ENCODE peak calls at places on chromosomes 4 and X, in six cellular contexts. G is tibial artery; Z is CD4-positive, alpha-beta memory T cell; Q is mammary epithelial cell; S is heart left ventricle; C is A549. H is an unnamed sample.

GRCh38 chr4:43132010-43132582 is 239.6 kb downstream of the GRXCR1 start:
- DNase-seq in G (no peak), C (peak), Q (peak), S (no peak), Z (peak), H (peak)

GRCh38 chrX:118116308-118117068 is at the start of gene KLHL13:
- DNase-seq in C (peak), G (peak), Z (no peak), S (peak), Q (peak), H (peak)

GRCh38 chrX:68249401-68249831 is 183.9 kb downstream of the OPHN1 start:
- DNase-seq in C (no peak), Z (no peak), S (peak), G (peak), Q (no peak), H (no peak)

GRCh38 chrX:44733931-44734330 is 109.9 kb upstream of the DUSP21 start:
- DNase-seq in G (no peak), C (no peak), S (no peak), Q (no peak), Z (no peak), H (no peak)

GRCh38 chrX:57453901-57454300 is 137.9 kb upstream of the ZXDB start:
- DNase-seq in S (no peak), Z (peak), G (no peak), C (peak), Q (peak), H (peak)

GRCh38 chr4:5758741-5759140 is 47.7 kb downstream of the EVC start:
- DNase-seq in G (no peak), S (no peak), C (peak), Q (peak), Z (no peak), H (peak)

GRCh38 chr4:134650461-134650860 is 448.9 kb upstream of the PABPC4L start:
- DNase-seq in Q (no peak), Z (no peak), S (no peak), C (no peak), G (no peak), H (no peak)

GRCh38 chr4:67674098-67674497 is 26.9 kb downstream of the UBA6 start:
- DNase-seq in S (no peak), Z (no peak), G (no peak), C (peak), Q (no peak), H (no peak)

GRCh38 chr4:186688150-186688943 is 35.3 kb downstream of the FAT1 start:
- DNase-seq in Z (no peak), C (no peak), Q (no peak), S (no peak), G (no peak), H (no peak)

GRCh38 chrX:123993326-123993725 is 31.8 kb downstream of the STAG2 start:
- DNase-seq in Z (no peak), C (no peak), S (no peak), Q (peak), G (no peak), H (no peak)

GRCh38 chr4:33882246-33882990 is 2361.9 kb downstream of the ARAP2 start:
- DNase-seq in G (no peak), S (no peak), Z (no peak), Q (no peak), C (no peak), H (no peak)

GRCh38 chr4:87274803-87275202 is 47.9 kb downstream of the HSD17B13 start:
- DNase-seq in G (no peak), S (no peak), C (no peak), Z (no peak), Q (no peak), H (no peak)

GRCh38 chr4:130183096-130183495 is 1087.1 kb downstream of the C4orf33 start:
- DNase-seq in G (no peak), Q (no peak), Z (no peak), S (no peak), C (no peak), H (no peak)

GRCh38 chr4:41881931-41882621 is 53.2 kb upstream of the TMEM33 start:
- DNase-seq in C (peak), S (no peak), G (no peak), Q (no peak), Z (no peak), H (no peak)

GRCh38 chrX:24341795-24342194 is 18.6 kb upstream of the SUPT20HL1 start:
- DNase-seq in Q (peak), G (no peak), S (no peak), C (no peak), Z (no peak), H (no peak)

GRCh38 chrX:39643533-39643932 is 454.2 kb downstream of the BCOR start:
- DNase-seq in Z (no peak), G (no peak), S (no peak), Q (no peak), C (no peak), H (no peak)

GRCh38 chr4:162952232-162952631 is 214.5 kb downstream of the NAF1 start:
- DNase-seq in Z (no peak), G (no peak), S (no peak), C (no peak), Q (peak), H (no peak)

GRCh38 chrX:39988496-39988895 is 109.3 kb downstream of the BCOR start:
- DNase-seq in S (no peak), C (no peak), Q (no peak), Z (no peak), G (no peak), H (no peak)

GRCh38 chr4:30726090-30726668 is 6.0 kb downstream of the PCDH7 start:
- DNase-seq in G (no peak), Z (no peak), Q (no peak), C (no peak), S (no peak), H (no peak)

GRCh38 chr4:140686799-140687198 is 69.4 kb downstream of the TBC1D9 start:
- DNase-seq in G (no peak), C (no peak), Z (no peak), S (no peak), Q (no peak), H (no peak)

GRCh38 chr4:74308215-74308614 is at the start of gene EPGN:
- DNase-seq in Z (peak), Q (peak), C (no peak), G (no peak), S (no peak), H (no peak)

GRCh38 chr4:5037553-5038551 is 13.4 kb upstream of the STK32B start:
- DNase-seq in Z (no peak), C (peak), Q (peak), S (no peak), G (peak), H (no peak)

GRCh38 chr4:57430706-57431105 is 320.5 kb upstream of the IGFBP7 start:
- DNase-seq in C (no peak), S (no peak), Z (no peak), G (no peak), Q (no peak), H (no peak)

GRCh38 chrX:19866626-19867410 is 20.6 kb downstream of the SH3KBP1 start:
- DNase-seq in Z (no peak), G (no peak), C (no peak), S (no peak), Q (no peak), H (no peak)

GRCh38 chrX:21756785-21757529 is 959 bp downstream of the SMPX start:
- DNase-seq in S (no peak), Z (no peak), G (no peak), C (no peak), Q (no peak), H (no peak)

GRCh38 chr4:127540497-127541026 is 92.2 kb upstream of the INTU start:
- DNase-seq in G (no peak), Z (no peak), S (no peak), Q (no peak), C (no peak), H (no peak)

GRCh38 chr4:1285790-1286553 is 3.7 kb upstream of the MAEA start:
- DNase-seq in Z (peak), Q (no peak), S (no peak), G (no peak), C (peak), H (peak)

GRCh38 chrX:15468036-15468435 is 25.1 kb downstream of the PIR start:
- DNase-seq in Q (peak), C (no peak), Z (no peak), G (peak), S (no peak), H (no peak)

GRCh38 chrX:129785160-129785947 is 5.6 kb downstream of the SASH3 start:
- DNase-seq in G (no peak), Z (no peak), S (no peak), C (no peak), Q (no peak), H (no peak)

GRCh38 chrX:129790146-129790545 is 10.4 kb downstream of the SASH3 start:
- DNase-seq in C (no peak), Q (no peak), Z (no peak), S (no peak), G (no peak), H (no peak)

GRCh38 chrX:129786210-129786651 is 6.5 kb downstream of the SASH3 start:
- DNase-seq in C (no peak), Q (no peak), G (no peak), Z (no peak), S (no peak), H (no peak)

GRCh38 chrX:129788527-129788926 is 8.8 kb downstream of the SASH3 start:
- DNase-seq in Q (no peak), G (no peak), C (no peak), Z (no peak), S (no peak), H (no peak)

DNA sequence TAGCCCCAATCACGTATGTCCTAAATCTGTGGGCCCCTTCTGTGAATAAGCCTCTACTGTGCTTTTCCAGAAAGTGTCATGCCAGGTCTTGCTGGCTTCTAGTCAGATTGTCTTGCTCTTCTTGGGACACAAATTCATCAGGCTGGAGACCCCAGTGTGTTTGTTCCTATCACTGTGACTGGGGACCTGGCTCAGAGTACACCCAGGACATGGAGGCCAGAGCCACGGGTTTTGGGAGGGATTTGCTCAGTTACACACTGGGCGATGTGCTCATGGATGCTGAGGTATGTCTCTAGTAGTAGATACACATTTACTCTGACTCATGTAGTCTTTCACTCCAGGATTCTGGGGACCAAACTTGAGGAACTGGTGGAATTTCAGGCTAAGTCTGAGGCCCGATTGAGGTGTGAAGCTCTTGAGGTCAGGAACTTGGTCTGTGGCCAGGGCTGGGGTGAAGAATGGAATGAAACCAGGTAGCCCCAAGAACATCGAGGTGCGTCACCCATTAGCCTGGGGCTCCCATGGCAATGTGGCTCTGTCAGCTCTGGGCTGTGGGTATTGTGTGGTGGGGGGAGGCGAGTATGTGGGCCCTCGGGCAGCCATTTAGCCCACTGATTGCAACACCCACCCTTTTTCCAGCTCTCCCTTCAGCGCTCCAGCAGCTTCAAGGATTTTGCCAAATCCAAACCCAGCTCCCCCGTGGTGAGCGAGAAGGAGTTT is 7.7 kb downstream of the SASH3 start:
- DNase-seq in G (no peak), C (no peak), Z (no peak), S (no peak), Q (no peak), H (no peak)
- H3K27ac ChIP-seq in G (no peak), C (no peak), Z (no peak), S (no peak), Q (no peak), H (peak)

DNA sequence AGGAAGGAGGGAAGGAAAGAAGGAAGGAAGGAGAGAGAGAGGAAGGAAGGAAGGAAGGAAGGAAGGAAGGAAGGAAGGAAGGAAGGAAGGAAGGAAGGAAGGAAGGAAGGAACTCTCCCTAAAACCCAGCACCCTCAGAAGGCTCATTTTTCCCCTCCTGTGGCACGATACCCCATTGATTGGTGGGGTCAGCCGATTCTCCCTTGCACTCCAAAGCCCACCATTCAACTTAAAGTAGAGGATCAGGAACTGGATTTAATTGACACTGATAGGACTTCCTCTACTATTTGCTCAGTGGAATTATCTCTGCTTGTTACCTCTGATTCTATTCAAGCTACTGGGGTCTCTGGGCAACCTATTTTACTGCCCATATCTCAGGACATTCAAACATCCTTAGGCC is 199.2 kb upstream of the MAOA start:
- DNase-seq in S (no peak), Z (no peak), G (no peak), Q (no peak), C (no peak), H (no peak)
- H3K27ac ChIP-seq in S (no peak), Z (no peak), G (no peak), Q (no peak), C (no peak), H (no peak)

GRCh38 chr4:122826000-122826595 is 533 bp upstream of the FGF2 start:
- DNase-seq in S (no peak), G (no peak), Z (no peak), C (no peak), Q (no peak), H (no peak)

GRCh38 chr4:122827258-122827887 is 742 bp downstream of the FGF2 start:
- DNase-seq in Z (peak), Q (peak), S (peak), C (no peak), G (no peak), H (no peak)

GRCh38 chr4:122827899-122828601 is 1.4 kb downstream of the FGF2 start:
- DNase-seq in Q (peak), G (peak), S (no peak), C (peak), Z (peak), H (peak)

GRCh38 chr4:122824616-122825015 is 2.0 kb upstream of the FGF2 start:
- DNase-seq in C (no peak), S (no peak), Q (no peak), Z (no peak), G (no peak), H (no peak)

DNA sequence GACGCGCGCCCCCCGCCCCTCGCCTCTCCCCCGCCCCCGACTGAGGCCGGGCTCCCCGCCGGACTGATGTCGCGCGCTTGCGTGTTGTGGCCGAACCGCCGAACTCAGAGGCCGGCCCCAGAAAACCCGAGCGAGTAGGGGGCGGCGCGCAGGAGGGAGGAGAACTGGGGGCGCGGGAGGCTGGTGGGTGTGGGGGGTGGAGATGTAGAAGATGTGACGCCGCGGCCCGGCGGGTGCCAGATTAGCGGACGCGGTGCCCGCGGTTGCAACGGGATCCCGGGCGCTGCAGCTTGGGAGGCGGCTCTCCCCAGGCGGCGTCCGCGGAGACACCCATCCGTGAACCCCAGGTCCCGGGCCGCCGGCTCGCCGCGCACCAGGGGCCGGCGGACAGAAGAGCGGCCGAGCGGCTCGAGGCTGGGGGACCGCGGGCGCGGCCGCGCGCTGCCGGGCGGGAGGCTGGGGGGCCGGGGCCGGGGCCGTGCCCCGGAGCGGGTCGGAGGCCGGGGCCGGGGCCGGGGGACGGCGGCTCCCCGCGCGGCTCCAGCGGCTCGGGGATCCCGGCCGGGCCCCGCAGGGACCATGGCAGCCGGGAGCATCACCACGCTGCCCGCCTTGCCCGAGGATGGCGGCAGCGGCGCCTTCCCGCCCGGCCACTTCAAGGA is at the start of gene FGF2:
- DNase-seq in Q (peak), Z (no peak), S (peak), C (peak), G (peak), H (no peak)
- H3K27ac ChIP-seq in Q (peak), Z (no peak), S (peak), C (peak), G (peak), H (no peak)

GRCh38 chr4:2808001-2808400 is 15.1 kb downstream of the SH3BP2 start:
- DNase-seq in S (no peak), Q (no peak), Z (peak), G (no peak), C (no peak), H (no peak)

GRCh38 chr4:2807571-2807970 is 14.7 kb downstream of the SH3BP2 start:
- DNase-seq in Z (peak), Q (no peak), G (no peak), C (no peak), S (peak), H (no peak)

GRCh38 chr4:2812600-2812932 is 19.7 kb downstream of the SH3BP2 start:
- DNase-seq in C (no peak), S (no peak), Q (no peak), Z (no peak), G (no peak), H (no peak)

GRCh38 chr4:2811830-2812599 is 19.1 kb downstream of the SH3BP2 start:
- DNase-seq in G (peak), S (peak), Q (no peak), Z (peak), C (no peak), H (peak)

DNA sequence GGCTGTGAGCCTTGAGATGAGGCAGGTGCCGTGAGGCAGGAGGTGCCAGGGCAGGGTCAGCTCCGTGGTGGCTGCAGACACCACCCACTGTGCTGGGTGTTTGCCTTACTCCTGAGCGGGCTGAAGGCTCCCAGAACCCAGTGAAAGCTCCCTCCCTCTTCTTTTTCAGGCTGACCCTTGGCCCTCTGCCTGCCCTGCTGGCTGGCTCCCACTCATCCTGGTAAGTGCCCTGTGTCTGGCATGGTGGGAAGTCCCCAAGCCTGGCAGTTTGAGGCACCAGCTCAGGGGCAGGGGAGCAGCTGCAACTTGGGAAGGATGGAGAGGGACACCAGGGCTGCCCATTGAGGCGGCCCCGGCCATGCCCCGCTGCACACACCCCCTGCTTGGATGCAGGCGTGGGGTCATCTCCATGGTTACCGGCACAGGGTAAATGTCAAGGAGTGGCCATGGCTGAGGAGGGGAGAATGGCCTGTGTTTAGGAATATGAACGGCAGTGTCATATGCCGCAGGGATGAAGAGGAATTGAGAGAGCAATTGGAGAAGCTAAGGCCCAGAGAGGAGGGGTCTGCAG is 16.8 kb downstream of the SH3BP2 start:
- DNase-seq in C (no peak), Z (peak), G (no peak), Q (no peak), S (no peak), H (no peak)
- H3K27ac ChIP-seq in C (no peak), Z (no peak), G (no peak), Q (no peak), S (peak), H (no peak)

DNA sequence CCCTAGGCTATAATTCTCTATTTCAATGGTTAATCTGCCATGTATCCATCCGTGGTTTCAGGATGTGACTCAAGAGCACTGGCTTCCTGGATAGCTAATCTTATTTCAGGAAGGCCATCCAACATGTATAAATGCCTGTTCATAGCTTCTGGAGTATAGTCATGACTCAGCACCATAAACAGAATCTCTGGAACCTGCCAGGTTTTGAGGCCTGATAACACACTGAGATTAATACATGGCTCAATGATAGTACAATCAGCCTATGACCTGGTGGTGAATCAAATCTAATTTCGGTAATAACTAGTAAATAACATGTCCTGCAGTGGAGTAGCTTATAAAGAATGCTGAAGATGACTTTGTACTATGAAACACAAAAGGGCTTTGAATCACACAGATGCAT is 5.7 kb upstream of the IL13RA2 start:
- DNase-seq in S (no peak), C (peak), Q (peak), Z (no peak), G (no peak), H (no peak)
- H3K27ac ChIP-seq in S (no peak), C (no peak), Q (peak), Z (no peak), G (no peak), H (no peak)

GRCh38 chr4:169070071-169070894 is 60.2 kb upstream of the CBR4 start:
- DNase-seq in S (peak), Z (no peak), G (peak), C (peak), Q (peak), H (no peak)

GRCh38 chr4:169070895-169071218 is 60.8 kb upstream of the CBR4 start:
- DNase-seq in G (no peak), Z (no peak), Q (peak), S (no peak), C (peak), H (no peak)

GRCh38 chr4:169066934-169067333 is 56.9 kb upstream of the CBR4 start:
- DNase-seq in G (no peak), Z (no peak), S (no peak), Q (no peak), C (no peak), H (no peak)

GRCh38 chr4:169071781-169072180 is 61.7 kb upstream of the CBR4 start:
- DNase-seq in C (no peak), S (no peak), G (no peak), Q (no peak), Z (no peak), H (no peak)

GRCh38 chr4:169068423-169068822 is 58.4 kb upstream of the CBR4 start:
- DNase-seq in G (no peak), S (no peak), Q (no peak), Z (no peak), C (no peak), H (no peak)
- H3K27ac ChIP-seq in G (no peak), S (no peak), Q (peak), Z (no peak), C (peak), H (no peak)